ENCODE peak calls at places on chromosomes 7 and 10, in six cellular contexts. L, D, U, Y, V and B are unnamed samples. For H3K4me1, the result is how much of the 10 kb centered on the place peaks cover.

GRCh38 chr10:107803541-107803940 is 639.0 kb upstream of the SORCS1 start:
- DNase-seq in L (no peak), U (no peak), Y (no peak), D (no peak), V (no peak), B (no peak)

GRCh38 chr10:71887767-71888166 is 36.7 kb upstream of the PSAP start:
- DNase-seq in L (no peak), U (no peak), V (no peak), D (no peak), Y (no peak), B (no peak)

GRCh38 chr7:35418716-35419425 is 165.0 kb upstream of the TBX20 start:
- DNase-seq in Y (no peak), V (no peak), U (no peak), L (no peak), D (peak), B (no peak)

GRCh38 chr10:74078037-74078436 is 72.6 kb downstream of the AP3M1 start:
- DNase-seq in L (no peak), Y (no peak), D (no peak), U (no peak), V (peak), B (peak)

GRCh38 chr7:8564296-8564695 is 130.9 kb downstream of the NXPH1 start:
- DNase-seq in Y (no peak), D (no peak), V (no peak), L (no peak), U (no peak), B (no peak)

GRCh38 chr10:29712108-29712507 is 77.3 kb upstream of the SVIL start:
- DNase-seq in U (no peak), D (no peak), V (no peak), Y (peak), L (no peak), B (peak)

GRCh38 chr10:13404305-13404759 is 56.2 kb upstream of the SEPHS1 start:
- DNase-seq in Y (no peak), L (no peak), U (peak), V (no peak), D (no peak), B (no peak)

GRCh38 chr7:106345421-106346166 is 60.8 kb upstream of the NAMPT start:
- DNase-seq in Y (no peak), V (no peak), U (no peak), D (no peak), L (no peak), B (peak)

GRCh38 chr7:13117103-13117502 is 429.7 kb downstream of the ARL4A start:
- DNase-seq in U (no peak), V (no peak), Y (peak), D (no peak), L (peak), B (peak)

GRCh38 chr7:95921543-95921942 is 149.2 kb downstream of the DYNC1I1 start:
- DNase-seq in D (no peak), Y (no peak), V (no peak), L (no peak), U (no peak), B (no peak)

GRCh38 chr10:51892965-51893658 is 193.7 kb upstream of the CSTF2T start:
- DNase-seq in D (peak), L (peak), U (no peak), Y (peak), V (no peak), B (peak)

GRCh38 chr10:50740351-50740688 is 584 bp downstream of the ASAH2B start:
- DNase-seq in V (peak), Y (peak), U (peak), L (peak), D (no peak), B (peak)

GRCh38 chr10:125332548-125333208 is 172.3 kb upstream of the CTBP2 start:
- DNase-seq in D (no peak), U (no peak), Y (no peak), V (no peak), L (no peak), B (no peak)

GRCh38 chr7:24701232-24701898 is 55.9 kb downstream of the GSDME start:
- DNase-seq in D (no peak), U (no peak), V (no peak), L (no peak), Y (no peak), B (peak)

GRCh38 chr10:12130237-12130872 is 878 bp downstream of the SEC61A2 start:
- DNase-seq in D (peak), Y (peak), V (peak), U (no peak), L (peak), B (peak)

GRCh38 chr10:102773986-102774385 is 30.2 kb downstream of the WBP1L start:
- DNase-seq in Y (no peak), L (no peak), V (no peak), U (no peak), D (no peak), B (peak)

GRCh38 chr10:128526793-128527375 is 400.7 kb upstream of the MKI67 start:
- DNase-seq in D (peak), U (no peak), L (no peak), Y (no peak), V (no peak), B (no peak)

GRCh38 chr10:46534828-46535524 is 21.5 kb downstream of the GPRIN2 start:
- DNase-seq in V (no peak), U (no peak), D (no peak), L (no peak), Y (no peak), B (no peak)

GRCh38 chr10:110613341-110613995 is 30.7 kb upstream of the RBM20 start:
- DNase-seq in D (no peak), L (no peak), U (no peak), Y (no peak), V (peak), B (no peak)

GRCh38 chr10:129523723-129524316 is 56.8 kb downstream of the MGMT start:
- DNase-seq in D (no peak), L (no peak), V (no peak), U (no peak), Y (no peak), B (no peak)

GRCh38 chr7:151876112-151876898 is 610 bp downstream of the PRKAG2 start:
- DNase-seq in U (peak), D (peak), L (peak), V (no peak), Y (no peak), B (no peak)

GRCh38 chr10:124921261-124921660 is 20.7 kb upstream of the ZRANB1 start:
- DNase-seq in Y (no peak), U (no peak), V (no peak), L (no peak), D (no peak), B (no peak)

GRCh38 chr10:3837909-3838722 is 53.1 kb upstream of the KLF6 start:
- DNase-seq in D (peak), U (no peak), Y (no peak), V (no peak), L (no peak), B (no peak)

GRCh38 chr7:34939175-34939574 is 98.1 kb downstream of the DPY19L1 start:
- DNase-seq in U (no peak), L (peak), V (no peak), D (no peak), Y (peak), B (peak)

GRCh38 chr7:129363-130221 is 62.8 kb upstream of the FAM20C start:
- DNase-seq in Y (no peak), D (no peak), U (no peak), L (no peak), V (no peak), B (no peak)

GRCh38 chr7:15678646-15679045 is 7.8 kb downstream of the MEOX2 start:
- DNase-seq in Y (no peak), L (no peak), V (no peak), D (no peak), U (no peak), B (no peak)
- TF ChIP-seq SMC3 in Y (no peak), L (no peak), V (no peak), D (no peak), U (no peak), B (no peak)

GRCh38 chr10:118956253-118957140 is 73.0 kb upstream of the NANOS1 start:
- DNase-seq in Y (no peak), L (no peak), U (no peak), V (no peak), D (no peak), B (no peak)
- H3K4me1 ChIP-seq in Y (under half), L (under half), U (under half), V (under half), D (under half), B (under half)

DNA sequence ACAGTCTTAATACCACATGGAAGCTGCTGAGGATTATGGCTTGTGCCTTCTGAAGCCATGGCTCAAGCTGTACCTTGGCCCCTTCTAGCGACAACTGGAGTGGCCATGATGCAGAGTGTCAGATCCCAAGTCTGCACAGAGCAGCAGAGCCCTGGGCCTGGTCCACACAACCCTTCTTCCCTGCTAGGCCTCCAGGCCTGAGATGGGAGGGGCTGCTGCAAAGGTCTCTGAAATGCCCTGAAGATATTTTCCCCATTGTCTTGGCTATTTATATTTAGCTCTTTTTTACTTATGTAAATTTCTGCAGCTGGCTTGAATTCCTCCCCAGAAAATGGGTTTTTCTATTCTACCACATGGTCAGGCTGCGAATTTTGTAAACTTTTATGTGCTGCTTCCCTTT is 804.6 kb upstream of the ZWINT start:
- DNase-seq in V (no peak), L (no peak), Y (no peak), U (no peak), D (no peak), B (no peak)
- TF ChIP-seq SMC3 in V (no peak), L (no peak), Y (no peak), U (no peak), D (no peak), B (no peak)

DNA sequence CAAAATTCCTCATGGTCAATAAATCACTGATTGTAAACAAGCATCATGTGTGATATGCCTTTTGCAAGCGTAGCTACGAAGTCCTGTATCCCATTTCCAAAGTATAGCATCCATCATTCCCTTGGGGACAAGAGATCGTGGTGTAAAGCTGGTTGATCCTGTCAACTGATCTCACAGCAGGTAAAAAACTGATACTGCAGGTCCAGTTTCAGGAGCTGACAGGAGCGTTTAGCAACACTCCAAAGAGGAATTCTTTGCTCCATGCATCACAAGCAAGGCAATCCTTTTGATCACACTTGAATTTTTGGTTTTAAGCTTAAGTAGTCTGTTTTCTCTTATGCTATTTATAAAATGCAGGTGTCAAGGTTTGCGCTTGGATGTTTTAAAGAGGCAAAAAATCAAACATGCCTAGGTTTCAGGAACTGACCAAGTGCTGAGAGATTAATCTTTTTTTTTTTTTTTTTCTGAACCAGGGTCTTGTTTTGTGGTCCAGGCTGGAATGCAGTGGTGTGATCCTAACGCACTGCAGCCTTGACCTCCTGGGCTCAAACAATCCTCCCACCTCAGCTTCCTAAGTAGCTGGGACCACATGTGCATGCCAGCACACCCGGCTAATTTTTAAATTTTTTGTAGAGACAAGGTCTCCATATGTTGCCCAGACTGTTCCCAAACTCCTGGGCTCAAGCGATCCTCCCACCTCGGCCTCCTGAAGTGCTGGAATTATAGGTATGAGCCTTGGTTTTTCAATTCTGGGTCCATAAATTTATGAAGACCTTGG is 1.8 kb upstream of the ZDHHC4 start:
- DNase-seq in D (no peak), V (no peak), Y (peak), L (no peak), U (no peak), B (no peak)
- H3K4me1 ChIP-seq in D (under half), V (under half), Y (half or more), L (under half), U (under half), B (under half)

DNA sequence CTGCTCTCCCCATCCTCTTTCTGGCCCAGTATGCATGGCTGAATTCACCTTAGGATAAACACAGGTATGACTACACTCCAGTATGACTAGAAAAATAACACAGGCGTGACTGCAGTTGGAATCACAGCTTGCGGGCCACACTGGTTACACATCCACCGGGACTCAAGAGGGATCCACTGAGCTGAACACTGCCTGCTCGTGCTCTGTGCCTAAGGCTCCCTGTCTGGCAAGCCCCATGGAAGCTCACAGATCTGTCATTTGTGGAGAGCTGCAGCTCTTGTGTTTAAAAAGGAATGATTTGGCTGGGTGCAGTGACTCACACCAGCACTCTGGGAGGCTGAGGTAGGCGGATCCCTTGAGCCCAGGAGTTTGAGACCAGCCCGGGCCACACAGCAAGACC is 26.8 kb downstream of the VOPP1 start:
- DNase-seq in D (no peak), U (no peak), V (no peak), Y (no peak), L (no peak), B (peak)
- TF ChIP-seq SMC3 in D (peak), U (no peak), V (no peak), Y (no peak), L (no peak), B (peak)

GRCh38 chr7:131630427-131630826 is 74.0 kb upstream of the PODXL start:
- DNase-seq in D (no peak), Y (no peak), V (no peak), U (no peak), L (no peak), B (no peak)
- H3K4me1 ChIP-seq in D (half or more), Y (under half), V (under half), U (under half), L (half or more), B (under half)